ENCODE peak calls at places on chromosomes 2 and 18, in five cellular contexts. F is DMS153, P is adrenal gland, V is psoas muscle, E is SK-MEL-5. A is an unnamed sample.

GRCh38 chr2:191151315-191151698 is 513 bp upstream of the STAT4 start:
- DNase-seq in F (no peak), P (no peak), E (no peak), V (no peak), A (no peak)

GRCh38 chr2:239779592-239779983 is 245.6 kb downstream of the NDUFA10 start:
- DNase-seq in P (peak; percentile 9), E (no peak), V (no peak), F (no peak), A (no peak)

GRCh38 chr2:174158003-174158402 is 90.3 kb downstream of the OLA1 start:
- DNase-seq in F (no peak), E (peak; percentile 80), P (peak; percentile 55), V (no peak), A (no peak)

GRCh38 chr2:29130295-29130694 is 15.1 kb downstream of the CLIP4 start:
- DNase-seq in F (no peak), E (peak; percentile 77), V (no peak), P (no peak), A (no peak)

GRCh38 chr2:211837706-211838105 is 700.9 kb downstream of the ERBB4 start:
- DNase-seq in P (no peak), V (no peak), E (no peak), F (no peak), A (no peak)

GRCh38 chr18:13035249-13035914 is 44.2 kb downstream of the CEP192 start:
- DNase-seq in V (no peak), P (no peak), E (no peak), F (no peak), A (no peak)

GRCh38 chr18:50757358-50757757 is 62.5 kb downstream of the MRO start:
- DNase-seq in E (no peak), F (no peak), P (no peak), V (no peak), A (no peak)

GRCh38 chr2:1605102-1605501 is 139.2 kb downstream of the PXDN start:
- DNase-seq in V (peak; percentile 79), F (peak; percentile 33), P (no peak), E (no peak), A (no peak)

GRCh38 chr2:71618327-71619113 is 165.2 kb downstream of the DYSF start:
- DNase-seq in P (peak; percentile 16), E (no peak), V (peak; percentile 45), F (no peak), A (no peak)

GRCh38 chr18:38663682-38664081 is 1098.1 kb upstream of the CELF4 start:
- DNase-seq in P (no peak), V (no peak), E (no peak), F (no peak), A (no peak)

GRCh38 chr2:169109502-169110409 is 40.4 kb downstream of the DHRS9 start:
- DNase-seq in V (peak; percentile 71), F (peak; percentile 55), E (peak; percentile 74), P (peak; percentile 86), A (peak; percentile 80)

GRCh38 chr2:232809349-232810124 is 33.2 kb upstream of the KCNJ13 start:
- DNase-seq in V (peak; percentile 60), P (no peak), E (no peak), F (no peak), A (no peak)

GRCh38 chr18:79953921-79954651 is 2.6 kb upstream of the SLC66A2 start:
- DNase-seq in E (peak; percentile 56), P (peak; percentile 15), V (no peak), F (no peak), A (peak; percentile 5)

GRCh38 chr2:224764565-224765236 is 48.5 kb upstream of the CCDC195 start:
- DNase-seq in E (no peak), V (no peak), F (no peak), P (no peak), A (no peak)